ENCODE peak calls at places on chromosome 21, in six cellular contexts. One of them, this sample, is unnamed.

GRCh38 chr21:36512971-36513370 is 33.0 kb upstream of the CLDN14 start:
- DNase-seq in ovary: no peak
- DNase-seq in fibroblast of mammary gland: no peak
- DNase-seq in NCI-H748 treated with DMSO at 0.1 percent for 48 hours: no peak
- DNase-seq in Right ventricle myocardium superior: no peak
- DNase-seq in WTC11: no peak
- DNase-seq in this sample: no peak

GRCh38 chr21:45551316-45551715 is 9.1 kb upstream of the SLC19A1 start:
- DNase-seq in ovary: no peak
- DNase-seq in fibroblast of mammary gland: peak
- DNase-seq in NCI-H748 treated with DMSO at 0.1 percent for 48 hours: no peak
- DNase-seq in Right ventricle myocardium superior: no peak
- DNase-seq in WTC11: no peak
- DNase-seq in this sample: peak

GRCh38 chr21:43812139-43812821 is 22.9 kb downstream of the RRP1 start:
- DNase-seq in ovary: no peak
- DNase-seq in fibroblast of mammary gland: no peak
- DNase-seq in NCI-H748 treated with DMSO at 0.1 percent for 48 hours: peak
- DNase-seq in Right ventricle myocardium superior: peak
- DNase-seq in WTC11: no peak
- DNase-seq in this sample: no peak

GRCh38 chr21:46622226-46622625 is 13.2 kb upstream of the PRMT2 start:
- DNase-seq in ovary: peak
- DNase-seq in fibroblast of mammary gland: no peak
- DNase-seq in NCI-H748 treated with DMSO at 0.1 percent for 48 hours: no peak
- DNase-seq in Right ventricle myocardium superior: peak
- DNase-seq in WTC11: no peak
- DNase-seq in this sample: peak

GRCh38 chr21:36166705-36167104 is 10.1 kb downstream of the DOP1B start:
- DNase-seq in ovary: no peak
- DNase-seq in fibroblast of mammary gland: no peak
- DNase-seq in NCI-H748 treated with DMSO at 0.1 percent for 48 hours: no peak
- DNase-seq in Right ventricle myocardium superior: no peak
- DNase-seq in WTC11: no peak
- DNase-seq in this sample: no peak

GRCh38 chr21:26918318-26919065 is 48.4 kb downstream of the ADAMTS5 start:
- DNase-seq in ovary: no peak
- DNase-seq in fibroblast of mammary gland: peak
- DNase-seq in NCI-H748 treated with DMSO at 0.1 percent for 48 hours: no peak
- DNase-seq in Right ventricle myocardium superior: no peak
- DNase-seq in WTC11: no peak
- DNase-seq in this sample: no peak

GRCh38 chr21:37793660-37794059 is 122.6 kb downstream of the KCNJ6 start:
- DNase-seq in ovary: no peak
- DNase-seq in fibroblast of mammary gland: no peak
- DNase-seq in NCI-H748 treated with DMSO at 0.1 percent for 48 hours: no peak
- DNase-seq in Right ventricle myocardium superior: no peak
- DNase-seq in WTC11: no peak
- DNase-seq in this sample: no peak

GRCh38 chr21:38042246-38042645 is 126.0 kb upstream of the KCNJ6 start:
- DNase-seq in ovary: no peak
- DNase-seq in fibroblast of mammary gland: no peak
- DNase-seq in NCI-H748 treated with DMSO at 0.1 percent for 48 hours: no peak
- DNase-seq in Right ventricle myocardium superior: no peak
- DNase-seq in WTC11: no peak
- DNase-seq in this sample: peak

GRCh38 chr21:33924766-33925100 is 9.1 kb upstream of the ATP5PO start:
- DNase-seq in ovary: no peak
- DNase-seq in fibroblast of mammary gland: no peak
- DNase-seq in NCI-H748 treated with DMSO at 0.1 percent for 48 hours: no peak
- DNase-seq in Right ventricle myocardium superior: no peak
- DNase-seq in WTC11: no peak
- DNase-seq in this sample: peak

GRCh38 chr21:46153259-46154154 is 1.9 kb downstream of the FTCD start:
- DNase-seq in ovary: peak
- DNase-seq in fibroblast of mammary gland: no peak
- DNase-seq in NCI-H748 treated with DMSO at 0.1 percent for 48 hours: no peak
- DNase-seq in Right ventricle myocardium superior: peak
- DNase-seq in WTC11: peak
- DNase-seq in this sample: peak

GRCh38 chr21:32382108-32382601 is 10.7 kb downstream of the URB1 start:
- DNase-seq in ovary: no peak
- DNase-seq in fibroblast of mammary gland: peak
- DNase-seq in NCI-H748 treated with DMSO at 0.1 percent for 48 hours: no peak
- DNase-seq in Right ventricle myocardium superior: no peak
- DNase-seq in WTC11: no peak
- DNase-seq in this sample: no peak

GRCh38 chr21:25179116-25179515 is 428.2 kb downstream of the MRPL39 start:
- DNase-seq in ovary: no peak
- DNase-seq in fibroblast of mammary gland: no peak
- DNase-seq in NCI-H748 treated with DMSO at 0.1 percent for 48 hours: no peak
- DNase-seq in Right ventricle myocardium superior: no peak
- DNase-seq in WTC11: no peak
- DNase-seq in this sample: peak

GRCh38 chr21:44027607-44028286 is 15.6 kb downstream of the TRAPPC10 start:
- DNase-seq in ovary: no peak
- DNase-seq in fibroblast of mammary gland: no peak
- DNase-seq in NCI-H748 treated with DMSO at 0.1 percent for 48 hours: no peak
- DNase-seq in Right ventricle myocardium superior: no peak
- DNase-seq in WTC11: no peak
- DNase-seq in this sample: no peak

This sample was measured in HT1080.